ENCODE peak calls at places on chromosomes 7 and 10, in four cellular contexts. H is HCT116, N is HepG2, Y is K562. U is an unnamed sample.

GRCh38 chr7:116810267-116811116 is 51.9 kb upstream of the CAPZA2 start:
- DNase-seq in N (peak), Y (no peak), H (no peak), U (no peak)

GRCh38 chr7:112726076-112726475 is 64.1 kb downstream of the TMEM168 start:
- DNase-seq in N (no peak), H (no peak), Y (peak), U (no peak)

GRCh38 chr7:74083928-74084721 is 521 bp downstream of the LIMK1 start:
- DNase-seq in H (no peak), Y (peak), N (no peak), U (no peak)

GRCh38 chr7:108307246-108307982 is 148.8 kb downstream of the NRCAM start:
- DNase-seq in N (no peak), Y (no peak), H (no peak), U (no peak)

GRCh38 chr7:146961617-146962016 is 845.0 kb downstream of the CNTNAP2 start:
- DNase-seq in Y (no peak), H (no peak), N (no peak), U (peak)

GRCh38 chr10:86481761-86482160 is 39.8 kb downstream of the WAPL start:
- DNase-seq in Y (no peak), H (no peak), N (no peak), U (no peak)

GRCh38 chr7:150367677-150368097 is 935 bp upstream of the REPIN1 start:
- DNase-seq in N (no peak), H (no peak), Y (no peak), U (no peak)

GRCh38 chr7:107355616-107356015 is 114.2 kb upstream of the GPR22 start:
- DNase-seq in Y (no peak), H (no peak), N (no peak), U (no peak)

GRCh38 chr7:89123871-89124270 is 328.3 kb upstream of the TEX47 start:
- DNase-seq in Y (no peak), H (no peak), N (no peak), U (no peak)

GRCh38 chr10:132757171-132757570 is 28.8 kb downstream of the NKX6-2 start:
- DNase-seq in N (no peak), H (no peak), Y (no peak), U (no peak)

GRCh38 chr10:132294196-132294520 is 13.6 kb downstream of the STK32C start:
- DNase-seq in Y (no peak), H (no peak), N (no peak), U (no peak)

GRCh38 chr10:67487199-67487598 is 208.8 kb downstream of the CTNNA3 start:
- DNase-seq in N (no peak), Y (no peak), H (no peak), U (no peak)

GRCh38 chr7:24573554-24574338 is 494 bp downstream of the PALS2 start:
- DNase-seq in N (peak), H (no peak), Y (peak), U (no peak)

GRCh38 chr7:66950311-66950710 is 29.3 kb downstream of the TMEM248 start:
- DNase-seq in H (no peak), Y (no peak), N (no peak), U (no peak)

GRCh38 chr7:32518534-32519140 is 23.3 kb downstream of the AVL9 start:
- DNase-seq in Y (no peak), N (peak), H (peak), U (no peak)

GRCh38 chr7:135692055-135692454 is 29.7 kb downstream of the STMP1 start:
- DNase-seq in Y (no peak), N (no peak), H (no peak), U (no peak)

GRCh38 chr10:103695584-103696005 is 159.8 kb downstream of the SH3PXD2A start:
- DNase-seq in Y (peak), N (no peak), H (no peak), U (no peak)

GRCh38 chr7:30080818-30081217 is 52.6 kb downstream of the PLEKHA8 start:
- DNase-seq in Y (no peak), N (no peak), H (no peak), U (no peak)

GRCh38 chr7:141097430-141097829 is 23.6 kb downstream of the TMEM178B start:
- DNase-seq in H (no peak), N (no peak), Y (peak), U (no peak)

GRCh38 chr7:45181991-45182855 is 24.6 kb downstream of the RAMP3 start:
- DNase-seq in H (no peak), N (no peak), Y (no peak), U (no peak)

GRCh38 chr7:64882341-64883112 is 20.5 kb upstream of the ZNF273 start:
- DNase-seq in H (no peak), Y (no peak), N (no peak), U (no peak)

GRCh38 chr10:42976353-42977031 is 100.4 kb upstream of the RET start:
- DNase-seq in H (no peak), Y (no peak), N (no peak), U (no peak)

GRCh38 chr10:34689053-34689452 is 126.0 kb downstream of the PARD3 start:
- DNase-seq in H (no peak), Y (no peak), N (no peak), U (no peak)

GRCh38 chr7:5479941-5480517 is 56.4 kb upstream of the TNRC18 start:
- DNase-seq in N (no peak), Y (no peak), H (no peak), U (no peak)

GRCh38 chr10:73183882-73184281 is 16.0 kb downstream of the FAM149B1 start:
- DNase-seq in Y (peak), H (no peak), N (no peak), U (no peak)

DNA sequence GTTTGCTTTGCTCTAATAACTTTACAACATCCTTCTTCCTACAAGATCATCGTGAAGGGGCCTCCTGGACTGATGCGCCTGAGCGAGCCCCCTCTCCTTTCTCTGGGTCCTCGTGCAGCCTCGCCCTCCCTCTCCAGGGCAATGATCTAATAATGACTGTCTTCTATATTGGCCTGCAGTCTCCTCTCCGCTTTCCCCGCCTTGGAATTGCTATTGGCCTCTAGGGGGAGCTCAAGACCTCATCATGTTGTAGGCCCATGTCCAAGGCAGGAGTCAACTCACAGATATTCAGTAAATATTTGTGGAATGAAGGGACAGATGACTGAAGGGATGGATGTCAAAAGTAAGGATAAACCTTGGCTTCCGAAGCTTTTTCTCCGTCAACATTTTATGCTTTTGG is 1180.3 kb downstream of the TYW1 start:
- DNase-seq in H (peak), N (peak), Y (peak), U (peak)
- TF ChIP-seq TCF7L2 in H (no peak), N (no peak), Y (no peak), U (no peak)

GRCh38 chr10:80509403-80510161 is 28.1 kb upstream of the SH2D4B start:
- DNase-seq in H (no peak), N (no peak), Y (no peak), U (no peak)
- TF ChIP-seq POLR2AphosphoS5 in H (peak), N (no peak), Y (no peak), U (no peak)

GRCh38 chr7:48182736-48183369 is 11.6 kb downstream of the ABCA13 start:
- DNase-seq in N (no peak), H (no peak), Y (no peak), U (no peak)
- TF ChIP-seq TCF7L2 in N (no peak), H (no peak), Y (no peak), U (no peak)

GRCh38 chr10:33330543-33331019 is 3.9 kb downstream of the NRP1 start:
- DNase-seq in Y (peak), H (peak), N (peak), U (no peak)
- TF ChIP-seq POLR2AphosphoS5 in Y (no peak), H (no peak), N (no peak), U (no peak)

GRCh38 chr10:1127629-1128028 is 71.4 kb downstream of the WDR37 start:
- DNase-seq in Y (no peak), H (no peak), N (no peak), U (no peak)
- TF ChIP-seq TCF7L2 in Y (no peak), H (no peak), N (no peak), U (no peak)